ENCODE peak calls at places on chromosomes 4 and X, in ten cellular contexts. D is fibroblast of lung; K is transverse colon; P is heart left ventricle; T is uterus; S is CD8-positive, alpha-beta memory T cell; U is hepatocyte; C is pancreas; H is tibial nerve; E is HCT116. X is an unnamed sample.

GRCh38 chr4:2790583-2791517 is 2.0 kb upstream of the SH3BP2 start:
- DNase-seq in D (no peak), K (no peak), P (no peak), T (no peak), S (no peak), U (peak; percentile 5), C (no peak), H (peak; percentile 9), E (no peak), X (no peak)

GRCh38 chr4:4837921-4838601 is 21.4 kb upstream of the MSX1 start:
- DNase-seq in D (peak; percentile 62), K (no peak), P (no peak), T (no peak), S (no peak), U (no peak), C (no peak), H (no peak), E (no peak), X (no peak)

GRCh38 chr4:14887842-14888433 is 114.3 kb upstream of the CPEB2 start:
- DNase-seq in D (no peak), K (no peak), P (no peak), T (no peak), S (no peak), U (no peak), C (no peak), H (no peak), E (no peak), X (no peak)

GRCh38 chrX:13167444-13168207 is 123.2 kb upstream of the FAM9C start:
- DNase-seq in D (peak; percentile 58), K (no peak), P (no peak), T (peak; percentile 61), S (no peak), U (peak; percentile 24), C (no peak), H (no peak), E (no peak), X (no peak)

GRCh38 chrX:108516184-108516583 is 76.5 kb downstream of the COL4A5 start:
- DNase-seq in D (peak; percentile 81), K (no peak), P (no peak), T (no peak), S (no peak), U (peak; percentile 6), C (no peak), H (no peak), E (no peak), X (no peak)

GRCh38 chrX:51395807-51396728 is 63.4 kb downstream of the NUDT10 start:
- DNase-seq in D (peak; percentile 6), K (no peak), P (peak; percentile 30), T (peak; percentile 22), S (peak; percentile 5), U (no peak), C (peak; percentile 9), H (no peak), E (no peak), X (peak; percentile 4)

GRCh38 chrX:26653050-26653449 is 437.1 kb downstream of the MAGEB5 start:
- DNase-seq in D (no peak), K (no peak), P (no peak), T (no peak), S (no peak), U (no peak), C (no peak), H (no peak), E (no peak), X (no peak)

GRCh38 chrX:136147320-136147901 is at the start of gene FHL1:
- DNase-seq in D (peak; percentile 31), K (peak; percentile 69), P (peak; percentile 75), T (peak; percentile 79), S (peak; percentile 57), U (peak; percentile 40), C (peak; percentile 25), H (peak; percentile 38), E (no peak), X (peak; percentile 7)

GRCh38 chrX:151742311-151742710 is 7.8 kb downstream of the CNGA2 start:
- DNase-seq in D (no peak), K (no peak), P (no peak), T (no peak), S (no peak), U (no peak), C (no peak), H (no peak), E (no peak), X (no peak)

GRCh38 chrX:153871946-153872878 is 13.8 kb downstream of the L1CAM start:
- DNase-seq in D (no peak), K (no peak), P (no peak), T (no peak), S (no peak), U (no peak), C (no peak), H (no peak), E (no peak), X (no peak)

GRCh38 chr4:86547140-86547539 is 47.0 kb upstream of the PTPN13 start:
- DNase-seq in D (no peak), K (no peak), P (peak; percentile 21), T (no peak), S (no peak), U (no peak), C (no peak), H (no peak), E (no peak), X (no peak)

GRCh38 chr4:150573534-150573933 is 8.4 kb upstream of the MAB21L2 start:
- DNase-seq in D (peak; percentile 68), K (no peak), P (no peak), T (no peak), S (no peak), U (no peak), C (no peak), H (no peak), E (no peak), X (no peak)

GRCh38 chr4:136864580-136865185 is 667.6 kb downstream of the PCDH18 start:
- DNase-seq in D (peak; percentile 66), K (peak; percentile 8), P (no peak), T (peak; percentile 31), S (no peak), U (peak; percentile 85), C (peak; percentile 16), H (no peak), E (peak; percentile 69), X (no peak)

GRCh38 chr4:91113130-91113706 is 986.0 kb downstream of the CCSER1 start:
- DNase-seq in D (peak; percentile 20), K (no peak), P (no peak), T (no peak), S (no peak), U (peak; percentile 28), C (no peak), H (no peak), E (peak; percentile 28), X (no peak)

GRCh38 chr4:109441858-109442480 is 8.4 kb downstream of the SEC24B start:
- DNase-seq in D (peak; percentile 57), K (no peak), P (no peak), T (no peak), S (no peak), U (no peak), C (no peak), H (no peak), E (no peak), X (no peak)

GRCh38 chrX:15493118-15494082 is at the start of gene PIR:
- DNase-seq in D (peak; percentile 77), K (peak; percentile 91), P (peak; percentile 92), T (peak; percentile 84), S (peak; percentile 25), U (peak; percentile 96), C (peak; percentile 83), H (peak; percentile 67), E (peak; percentile 68), X (peak; percentile 87)
- H3K36me3 ChIP-seq in D (no peaks in the 10 kb centered on the region), K (no peaks in the 10 kb centered on the region), P (no peaks in the 10 kb centered on the region), T (no peaks in the 10 kb centered on the region), S (no peaks in the 10 kb centered on the region), U (no peaks in the 10 kb centered on the region), C (no peaks in the 10 kb centered on the region), H (peaks cover 6% of the 10 kb centered on the region), E (peaks cover 4% of the 10 kb centered on the region), X (peaks cover 3% of the 10 kb centered on the region)

DNA sequence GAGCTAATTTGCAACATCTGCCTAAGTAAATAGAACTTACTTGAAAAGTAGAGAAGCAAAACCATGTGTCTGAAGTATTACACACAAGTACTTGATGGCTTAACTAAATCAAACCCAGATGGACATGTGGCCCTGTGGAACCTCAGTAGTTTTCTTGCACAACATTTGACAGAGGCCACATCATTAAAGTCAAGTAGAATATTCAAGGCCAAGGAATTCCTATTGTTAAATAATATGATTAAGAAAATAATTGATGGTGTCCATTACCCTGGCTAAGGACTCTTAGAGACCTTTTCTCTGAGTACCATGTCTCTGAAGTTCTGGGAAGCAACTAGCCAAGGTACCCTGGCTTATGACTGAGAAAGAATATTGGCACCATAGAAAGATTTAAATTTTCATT is 135.4 kb upstream of the OTUD4 start:
- DNase-seq in D (peak; percentile 73), K (no peak), P (no peak), T (no peak), S (no peak), U (no peak), C (no peak), H (no peak), E (no peak), X (no peak)
- H3K4me3 ChIP-seq in D (no peak overlapping the region), K (no peak overlapping the region), P (no peak overlapping the region), T (no peak overlapping the region), S (no peak overlapping the region), U (no peak overlapping the region), C (no peak overlapping the region), H (no peak overlapping the region), E (no peak overlapping the region), X (no peak overlapping the region)

DNA sequence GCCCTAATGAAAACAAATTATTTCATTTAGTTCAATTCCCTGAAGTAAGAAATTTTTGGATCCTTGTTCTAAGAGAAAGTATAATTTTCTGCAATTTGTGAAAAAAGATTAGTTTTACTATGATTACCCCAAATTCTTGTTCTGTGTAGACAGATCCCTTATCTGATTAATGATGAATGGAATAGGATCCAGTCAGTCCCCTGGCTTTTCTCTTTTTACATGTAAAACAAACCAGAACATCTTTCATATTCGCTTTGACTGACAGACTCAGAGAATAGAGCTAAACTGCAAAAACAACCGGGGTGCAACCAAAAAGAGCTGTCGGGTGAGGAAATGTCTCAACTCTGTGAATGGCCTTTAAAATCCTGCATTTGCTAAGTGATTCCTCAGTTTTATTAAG is 93.4 kb upstream of the VEGFC start:
- DNase-seq in D (no peak), K (no peak), P (no peak), T (no peak), S (no peak), U (no peak), C (no peak), H (no peak), E (no peak), X (no peak)
- H3K27ac ChIP-seq in D (no peak overlapping the region), K (no peak overlapping the region), P (no peak overlapping the region), T (no peak overlapping the region), S (no peak overlapping the region), U (no peak overlapping the region), C (no peak overlapping the region), H (no peak overlapping the region), E (no peak overlapping the region), X (no peak overlapping the region)

DNA sequence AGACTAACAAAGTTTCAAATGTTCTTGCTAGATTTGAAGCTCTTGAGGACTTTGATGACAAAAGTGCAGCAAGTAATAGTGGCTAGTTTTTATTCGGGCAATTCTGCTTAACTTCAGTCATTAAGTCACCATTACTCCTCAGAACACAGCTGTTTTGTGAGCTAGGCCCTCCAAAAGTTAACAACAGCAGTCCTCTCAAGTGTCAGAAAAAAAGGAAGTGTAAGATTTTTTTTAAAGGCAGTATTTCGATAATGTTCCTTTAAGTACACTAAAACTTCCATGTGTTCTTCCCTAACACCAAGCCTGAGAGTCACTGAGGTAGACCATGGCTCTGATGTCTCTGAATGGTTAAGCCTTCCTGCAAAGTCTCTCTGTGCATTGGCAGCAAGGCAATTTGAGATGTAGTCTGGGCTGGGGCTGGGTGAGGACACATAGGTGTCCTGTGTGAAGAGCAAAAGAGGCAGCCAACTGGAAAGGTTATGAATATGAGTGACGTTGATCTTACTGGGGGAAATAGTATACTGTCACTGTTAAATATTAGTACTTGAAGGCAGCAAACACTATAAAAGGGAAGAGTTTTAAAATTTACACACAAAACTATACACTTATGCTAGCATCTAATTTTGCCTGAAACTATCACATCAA is 174.0 kb upstream of the MAP3K15 start:
- DNase-seq in D (no peak), K (no peak), P (no peak), T (no peak), S (no peak), U (no peak), C (no peak), H (no peak), E (no peak), X (no peak)
- H3K36me3 ChIP-seq in D (no peaks in the 10 kb centered on the region), K (no peaks in the 10 kb centered on the region), P (no peaks in the 10 kb centered on the region), T (no peaks in the 10 kb centered on the region), S (peaks cover 12% of the 10 kb centered on the region), U (no peaks in the 10 kb centered on the region), C (no peaks in the 10 kb centered on the region), H (no peaks in the 10 kb centered on the region), E (no peaks in the 10 kb centered on the region), X (no peaks in the 10 kb centered on the region)